ENCODE peak calls at places on chromosomes 16 and 17, in eight cellular contexts. T is esophagus muscularis mucosa, V is cardiac muscle cell, Z is breast epithelium, R is Peyer's patch, B is psoas muscle, N is testis, L is pancreas. M is an unnamed sample.

GRCh38 chr17:68468334-68468733 is 11.0 kb upstream of the WIPI1 start:
- DNase-seq in B (no peak), V (peak; percentile 45), Z (no peak), T (no peak), L (no peak), R (no peak), N (no peak), M (no peak)

GRCh38 chr16:65176603-65177002 is 54.7 kb upstream of the CDH11 start:
- DNase-seq in T (no peak), B (no peak), Z (no peak), V (peak; percentile 92), L (peak; percentile 3), R (no peak), N (peak; percentile 41), M (peak; percentile 41)

GRCh38 chr16:66387817-66388332 is 21.4 kb downstream of the CDH5 start:
- DNase-seq in T (no peak), R (no peak), V (no peak), B (no peak), L (no peak), N (no peak), Z (no peak), M (no peak)

GRCh38 chr17:14201087-14201486 is 35.6 kb downstream of the CDRT15 start:
- DNase-seq in V (peak; percentile 44), Z (no peak), L (no peak), N (no peak), T (no peak), R (peak; percentile 52), B (no peak), M (no peak)

GRCh38 chr16:4266372-4266771 is 6.5 kb downstream of the TFAP4 start:
- DNase-seq in L (no peak), R (no peak), Z (no peak), N (peak; percentile 59), B (no peak), T (no peak), V (peak; percentile 18), M (no peak)

GRCh38 chr17:82734987-82735866 is at the start of gene FN3K:
- DNase-seq in R (no peak), B (peak; percentile 83), Z (no peak), N (peak; percentile 82), L (peak; percentile 65), V (peak; percentile 79), T (no peak), M (peak; percentile 62)

GRCh38 chr17:50570516-50570915 is 10.0 kb downstream of the CACNA1G start:
- DNase-seq in V (no peak), T (no peak), Z (no peak), L (no peak), B (no peak), R (no peak), N (no peak), M (no peak)

GRCh38 chr16:66446737-66447136 is 19.6 kb downstream of the BEAN1 start:
- DNase-seq in L (no peak), N (no peak), B (no peak), R (no peak), V (no peak), T (no peak), Z (no peak), M (no peak)

GRCh38 chr16:13554020-13554419 is 365.9 kb upstream of the ERCC4 start:
- DNase-seq in V (no peak), R (no peak), T (no peak), B (no peak), N (peak; percentile 41), Z (no peak), L (no peak), M (no peak)

GRCh38 chr16:81817789-81818304 is 38.8 kb downstream of the PLCG2 start:
- DNase-seq in T (no peak), L (no peak), Z (no peak), R (peak; percentile 84), B (no peak), N (no peak), V (no peak), M (no peak)

GRCh38 chr16:87715658-87716057 is 50.1 kb downstream of the KLHDC4 start:
- DNase-seq in V (no peak), R (no peak), L (no peak), N (no peak), Z (no peak), B (no peak), T (no peak), M (no peak)

GRCh38 chr17:32445075-32445427 is 741 bp downstream of the PSMD11 start:
- DNase-seq in T (no peak), L (peak; percentile 13), N (peak; percentile 51), V (peak; percentile 65), R (no peak), Z (no peak), B (peak; percentile 73), M (no peak)

GRCh38 chr17:81170727-81171494 is 4.9 kb upstream of the AATK start:
- DNase-seq in R (no peak), T (no peak), N (no peak), L (no peak), Z (no peak), B (no peak), V (no peak), M (peak; percentile 45)

GRCh38 chr17:3260163-3260562 is 38.0 kb downstream of the OR3A1 start:
- DNase-seq in V (no peak), T (no peak), N (no peak), B (no peak), L (no peak), Z (no peak), R (no peak), M (no peak)

GRCh38 chr16:85553436-85554113 is 59.5 kb upstream of the GSE1 start:
- DNase-seq in R (peak; percentile 51), L (peak; percentile 66), V (peak; percentile 78), Z (no peak), N (peak; percentile 71), T (no peak), B (peak; percentile 83), M (peak; percentile 72)
- TF ChIP-seq CTCF in R (no peak), L (no peak), V (peak; percentile 19), Z (no peak), N (no peak), T (peak; percentile 37), B (peak; percentile 15), M (peak; percentile 17)

GRCh38 chr16:70701998-70702397 is 16.1 kb upstream of the MTSS2 start:
- DNase-seq in B (no peak), T (no peak), V (no peak), Z (no peak), L (no peak), R (no peak), N (no peak), M (no peak)
- H3K4me1 ChIP-seq in B (peaks cover 74% of the 10 kb centered on the region), T (peaks cover 95% of the 10 kb centered on the region), V (peaks cover 53% of the 10 kb centered on the region), Z (peaks cover 62% of the 10 kb centered on the region), L (no peaks in the 10 kb centered on the region), R (no peaks in the 10 kb centered on the region), N (peaks cover 9% of the 10 kb centered on the region), M (peaks cover 23% of the 10 kb centered on the region)

DNA sequence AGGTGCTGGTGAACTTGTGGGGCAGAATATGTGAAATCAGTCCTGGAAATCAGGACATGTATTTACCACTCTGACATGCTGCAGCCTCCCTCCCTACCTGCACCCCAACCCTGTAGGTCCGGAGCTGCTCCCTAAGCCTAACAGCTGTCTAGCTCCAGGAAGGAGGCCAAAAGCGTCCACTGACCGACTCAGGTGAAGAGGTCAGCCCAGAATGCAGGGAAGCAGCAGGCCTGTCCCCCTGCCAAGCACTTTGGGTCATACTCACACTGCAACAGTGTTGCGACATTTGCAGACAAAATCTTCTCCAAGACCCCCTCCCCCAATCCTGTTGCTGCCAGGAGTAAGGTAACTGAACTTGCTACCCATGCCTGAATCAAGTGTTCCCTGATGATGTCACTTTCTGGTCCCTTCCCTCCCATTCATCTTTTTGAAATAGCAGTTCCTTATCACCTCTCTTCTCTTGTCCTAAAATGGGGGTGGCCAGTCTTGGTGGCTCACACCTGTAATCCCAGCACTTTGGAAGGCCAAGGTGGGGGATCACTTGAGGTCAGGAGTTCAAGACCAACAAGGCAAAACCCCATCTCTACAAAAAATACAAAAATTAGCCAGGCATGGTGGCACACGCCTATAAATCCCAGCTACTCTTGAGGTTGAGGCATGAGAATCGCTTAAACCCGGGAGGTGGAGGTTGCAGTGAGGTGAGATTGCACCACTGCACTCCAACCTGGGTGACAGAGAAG is 1.3 kb upstream of the ACLY start:
- DNase-seq in B (peak; percentile 66), Z (no peak), L (no peak), V (peak; percentile 51), N (peak; percentile 49), R (no peak), T (no peak), M (no peak)
- H3K4me3 ChIP-seq in B (peak overlapping the region; percentile 98), Z (no peak overlapping the region), L (no peak overlapping the region), V (no peak overlapping the region), N (no peak overlapping the region), R (no peak overlapping the region), T (no peak overlapping the region), M (no peak overlapping the region)

GRCh38 chr17:44115585-44116415 is 7.6 kb downstream of the HDAC5 start:
- DNase-seq in N (peak; percentile 32), Z (no peak), R (no peak), V (peak; percentile 61), B (peak; percentile 74), T (no peak), L (no peak), M (no peak)
- TF ChIP-seq CTCF in N (peak; percentile 71), Z (peak; percentile 45), R (peak; percentile 39), V (peak; percentile 85), B (peak; percentile 73), T (peak; percentile 83), L (peak; percentile 30), M (peak; percentile 24)

GRCh38 chr17:38561416-38562214 is 44.1 kb downstream of the SRCIN1 start:
- DNase-seq in R (no peak), L (no peak), B (no peak), Z (no peak), T (no peak), N (no peak), V (no peak), M (no peak)

GRCh38 chr17:38558751-38559024 is 47.1 kb downstream of the SRCIN1 start:
- DNase-seq in V (no peak), B (no peak), L (no peak), R (no peak), Z (no peak), T (no peak), N (no peak), M (no peak)

GRCh38 chr17:38559025-38559879 is 46.5 kb downstream of the SRCIN1 start:
- DNase-seq in B (peak; percentile 87), Z (peak; percentile 76), V (peak; percentile 87), T (no peak), R (peak; percentile 92), N (peak; percentile 67), L (peak; percentile 83), M (peak; percentile 94)

GRCh38 chr17:38560503-38561318 is 45.0 kb downstream of the SRCIN1 start:
- DNase-seq in B (no peak), N (no peak), L (no peak), V (peak; percentile 47), R (no peak), T (no peak), Z (no peak), M (no peak)

GRCh38 chr17:38559880-38560230 is 45.9 kb downstream of the SRCIN1 start:
- DNase-seq in L (no peak), R (no peak), T (no peak), V (peak; percentile 30), N (no peak), B (no peak), Z (no peak), M (no peak)
- H3K4me1 ChIP-seq in L (peaks cover 11% of the 10 kb centered on the region), R (no peaks in the 10 kb centered on the region), T (peaks cover 67% of the 10 kb centered on the region), V (peaks cover 24% of the 10 kb centered on the region), N (peaks cover 18% of the 10 kb centered on the region), B (peaks cover 7% of the 10 kb centered on the region), Z (peaks cover 7% of the 10 kb centered on the region), M (peaks cover 14% of the 10 kb centered on the region)

GRCh38 chr17:64081802-64082799 is 47.8 kb downstream of the ERN1 start:
- DNase-seq in N (no peak), R (peak; percentile 51), Z (no peak), T (no peak), V (peak; percentile 82), B (no peak), L (no peak), M (no peak)
- H3K4me3 ChIP-seq in N (no peak overlapping the region), R (no peak overlapping the region), Z (no peak overlapping the region), T (no peak overlapping the region), V (no peak overlapping the region), B (no peak overlapping the region), L (no peak overlapping the region), M (no peak overlapping the region)